ENCODE peak calls at places on chromosomes 12 and 14, in eight cellular contexts. C is esophagus squamous epithelium, B is fibroblast of lung, U is pancreas, Z is A549, N is psoas muscle, I is breast epithelium, E is tibial nerve. L is an unnamed sample.

GRCh38 chr14:35352274-35353233 is 52.0 kb downstream of the NFKBIA start:
- DNase-seq in C (no peak), U (no peak), I (no peak), N (peak; percentile 44), B (no peak), E (no peak), Z (no peak), L (no peak)

GRCh38 chr12:114013601-114014345 is 47.6 kb upstream of the RBM19 start:
- DNase-seq in B (peak; percentile 47), N (no peak), C (no peak), I (no peak), E (no peak), U (no peak), Z (no peak), L (no peak)

GRCh38 chr12:42802688-42803279 is 213.2 kb upstream of the PRICKLE1 start:
- DNase-seq in C (no peak), I (no peak), N (no peak), E (no peak), Z (no peak), U (no peak), B (peak; percentile 82), L (no peak)

GRCh38 chr12:39623919-39624318 is 4.3 kb upstream of the ABCD2 start:
- DNase-seq in E (no peak), U (no peak), I (no peak), N (no peak), B (no peak), Z (no peak), C (no peak), L (no peak)

GRCh38 chr12:4506870-4507269 is 31.8 kb upstream of the RAD51AP1 start:
- DNase-seq in Z (no peak), B (peak; percentile 50), U (no peak), C (no peak), N (no peak), I (no peak), E (no peak), L (no peak)

GRCh38 chr14:94574336-94574735 is 6.9 kb upstream of the SERPINA5 start:
- DNase-seq in U (no peak), Z (no peak), C (no peak), I (no peak), B (no peak), N (no peak), E (no peak), L (no peak)

GRCh38 chr14:90523961-90524875 is 127.4 kb downstream of the CALM1 start:
- DNase-seq in E (no peak), Z (no peak), N (no peak), B (no peak), I (no peak), C (no peak), U (no peak), L (no peak)

GRCh38 chr12:59164991-59165718 is 244.9 kb upstream of the LRIG3 start:
- DNase-seq in E (no peak), N (no peak), C (no peak), Z (peak; percentile 5), U (no peak), B (peak; percentile 69), I (no peak), L (no peak)

GRCh38 chr12:32947203-32947795 is 50.7 kb upstream of the PKP2 start:
- DNase-seq in B (no peak), C (no peak), U (no peak), N (no peak), Z (peak; percentile 7), I (no peak), E (no peak), L (no peak)

GRCh38 chr14:90810808-90811207 is 5.4 kb downstream of the TTC7B start:
- DNase-seq in I (no peak), B (no peak), U (no peak), E (no peak), C (no peak), Z (no peak), N (peak; percentile 28), L (no peak)

GRCh38 chr12:59040651-59041050 is 120.3 kb upstream of the LRIG3 start:
- DNase-seq in N (no peak), C (no peak), Z (no peak), B (peak; percentile 88), U (no peak), E (no peak), I (no peak), L (no peak)

GRCh38 chr12:11633968-11634367 is 15.5 kb upstream of the ETV6 start:
- DNase-seq in I (no peak), U (no peak), Z (no peak), E (no peak), N (no peak), C (no peak), B (no peak), L (no peak)

GRCh38 chr14:103402700-103403099 is 17.5 kb downstream of the MARK3 start:
- DNase-seq in N (no peak), U (no peak), Z (no peak), B (peak; percentile 69), E (no peak), C (no peak), I (no peak), L (no peak)

DNA sequence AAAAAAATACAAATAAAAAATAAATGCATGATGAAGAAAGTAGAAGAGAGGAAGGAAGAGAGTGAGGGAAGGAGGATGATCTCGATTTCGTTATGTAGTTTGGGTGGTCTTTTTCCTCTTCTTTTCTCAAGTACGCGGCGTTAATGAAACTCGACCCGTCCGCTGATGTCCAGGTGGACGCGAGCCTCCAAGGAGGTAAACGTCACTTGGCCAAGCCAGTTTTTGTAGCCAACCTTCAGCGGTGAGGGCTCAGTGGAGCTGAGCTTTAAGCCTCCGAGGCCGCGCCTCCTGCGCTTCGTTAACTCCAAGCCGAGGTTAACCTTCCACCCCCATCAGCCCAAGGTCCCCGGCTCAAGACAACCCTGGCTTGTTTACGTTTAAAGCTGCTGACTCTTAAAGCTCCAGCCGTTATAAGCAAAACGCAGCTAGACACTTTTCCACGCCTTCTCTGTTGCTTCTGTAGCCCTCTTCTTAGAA is 736 bp upstream of the ITPR2 start:
- DNase-seq in E (no peak), Z (no peak), I (peak; percentile 56), B (peak; percentile 51), N (no peak), C (no peak), U (peak; percentile 70), L (no peak)
- H3K27ac ChIP-seq in E (peak overlapping the region; percentile 67), Z (peak overlapping the region; percentile 53), I (peak overlapping the region; percentile 90), B (peak overlapping the region; percentile 23), N (peak overlapping the region; percentile 91), C (peak overlapping the region; percentile 92), U (peak overlapping the region; percentile 53), L (no peak overlapping the region)

GRCh38 chr12:105224399-105224798 is 11.6 kb downstream of the APPL2 start:
- DNase-seq in E (no peak), Z (no peak), U (no peak), N (no peak), B (no peak), C (no peak), I (no peak), L (no peak)

GRCh38 chr12:105225505-105225904 is 10.5 kb downstream of the APPL2 start:
- DNase-seq in U (no peak), Z (no peak), E (no peak), N (no peak), B (no peak), I (no peak), C (no peak), L (no peak)

GRCh38 chr12:105228494-105228893 is 7.5 kb downstream of the APPL2 start:
- DNase-seq in C (no peak), U (no peak), I (no peak), Z (no peak), E (no peak), N (no peak), B (peak; percentile 70), L (no peak)

GRCh38 chr12:105227879-105228278 is 8.1 kb downstream of the APPL2 start:
- DNase-seq in C (no peak), I (no peak), B (no peak), U (no peak), N (no peak), Z (no peak), E (no peak), L (no peak)

DNA sequence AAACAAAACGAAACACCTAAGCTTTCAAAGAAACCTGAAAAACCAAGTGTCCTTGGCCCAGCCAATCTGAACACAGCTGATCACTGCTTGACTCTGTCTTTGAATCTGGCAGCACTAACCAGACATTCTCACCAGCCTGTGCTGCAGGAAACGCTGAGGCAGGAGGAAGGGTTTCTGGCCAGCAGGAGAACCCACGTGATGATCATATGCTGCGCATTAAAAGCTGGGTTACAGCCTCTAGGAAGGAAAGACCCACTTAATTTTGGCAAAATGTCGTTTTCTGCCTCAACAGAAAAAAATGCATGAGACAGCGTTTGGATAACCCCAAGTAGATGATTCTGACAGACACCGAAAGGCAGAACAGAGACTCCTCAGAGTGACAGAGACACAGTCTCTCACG is 9.8 kb downstream of the APPL2 start:
- DNase-seq in B (peak; percentile 94), C (no peak), U (peak; percentile 47), Z (no peak), N (peak; percentile 62), E (peak; percentile 36), I (no peak), L (peak; percentile 69)
- TF ChIP-seq CTCF in B (no peak), C (no peak), U (no peak), Z (no peak), N (no peak), E (no peak), I (no peak), L (no peak)

DNA sequence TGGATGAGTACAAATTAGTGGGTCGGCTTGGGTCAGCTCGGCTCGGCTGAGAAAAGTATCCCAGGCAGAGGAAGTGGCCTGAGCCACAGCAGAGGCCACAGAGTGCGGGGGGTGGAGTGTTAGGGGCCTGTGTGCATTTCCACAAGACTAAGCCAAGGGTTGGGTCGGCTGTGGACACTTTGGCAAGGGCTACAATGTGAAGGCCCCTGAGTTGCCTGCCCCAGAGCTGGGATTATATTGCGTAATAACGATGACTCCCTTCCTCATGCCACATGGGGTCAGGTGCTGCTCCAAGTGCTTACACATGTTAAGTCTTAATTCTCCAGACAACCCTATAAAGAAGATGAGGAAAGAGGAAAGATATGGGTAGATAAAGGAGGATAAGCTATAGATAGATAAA is 11.4 kb downstream of the EVL start:
- DNase-seq in C (no peak), Z (no peak), E (no peak), U (no peak), B (peak; percentile 78), I (no peak), N (peak; percentile 79), L (no peak)
- H3K27ac ChIP-seq in C (peak overlapping the region; percentile 37), Z (no peak overlapping the region), E (no peak overlapping the region), U (no peak overlapping the region), B (no peak overlapping the region), I (peak overlapping the region; percentile 76), N (peak overlapping the region; percentile 23), L (no peak overlapping the region)

GRCh38 chr12:90987101-90987500 is 17.7 kb downstream of the EPYC start:
- DNase-seq in Z (no peak), E (no peak), C (no peak), B (no peak), I (no peak), N (no peak), U (no peak), L (no peak)

GRCh38 chr12:90984114-90984513 is 20.7 kb downstream of the EPYC start:
- DNase-seq in C (no peak), N (no peak), Z (no peak), E (no peak), I (no peak), B (no peak), U (no peak), L (no peak)

GRCh38 chr12:90991952-90992465 is 12.8 kb downstream of the EPYC start:
- DNase-seq in U (no peak), E (no peak), C (no peak), N (no peak), Z (no peak), B (no peak), I (no peak), L (no peak)

GRCh38 chr12:90989617-90990232 is 15.0 kb downstream of the EPYC start:
- DNase-seq in B (no peak), E (no peak), N (no peak), U (no peak), Z (no peak), I (no peak), C (no peak), L (no peak)

GRCh38 chr12:90987520-90987919 is 17.3 kb downstream of the EPYC start:
- DNase-seq in N (no peak), B (no peak), I (no peak), U (no peak), E (no peak), Z (no peak), C (no peak), L (no peak)
- TF ChIP-seq CTCF in N (no peak), B (no peak), I (no peak), U (no peak), E (no peak), Z (no peak), C (no peak), L (no peak)

L was measured in dorsolateral prefrontal cortex.